ENCODE peak calls at places on chromosomes 2 and 18, in seven cellular contexts. A is NCI-H187; Z is activated CD8-positive, alpha-beta memory T cell treated with anti-CD3 and anti-CD28 coated beads for 48 hours; G is anterior cingulate cortex; S is NCI-H446 treated with DMSO at 0.1 percent for 48 hours; Q is fibroblast of mammary gland; R is HT-29. F is an unnamed sample.

GRCh38 chr2:128408349-128409305 is 90.0 kb upstream of the HS6ST1 start:
- DNase-seq in G (no peak), Q (peak), R (no peak), S (no peak), Z (no peak), A (no peak), F (peak)

GRCh38 chr2:226802573-226802972 is 3.0 kb upstream of the IRS1 start:
- DNase-seq in R (peak), Z (no peak), S (peak), Q (peak), G (no peak), A (no peak), F (no peak)

GRCh38 chr2:86393521-86394490 is 47.4 kb upstream of the KDM3A start:
- DNase-seq in G (no peak), Z (no peak), S (no peak), A (no peak), R (peak), Q (peak), F (no peak)

GRCh38 chr2:185477452-185477851 is 261.2 kb upstream of the FSIP2 start:
- DNase-seq in R (no peak), A (no peak), G (no peak), Z (no peak), Q (no peak), S (no peak), F (no peak)

GRCh38 chr18:10892801-10893595 is 256.4 kb downstream of the PIEZO2 start:
- DNase-seq in R (no peak), S (no peak), G (no peak), A (no peak), Q (peak), Z (no peak), F (no peak)

GRCh38 chr2:68031546-68032160 is 31.2 kb downstream of the C1D start:
- DNase-seq in Q (peak), A (peak), G (no peak), Z (no peak), R (peak), S (peak), F (no peak)

GRCh38 chr2:238900511-238900910 is 52.6 kb downstream of the TWIST2 start:
- DNase-seq in G (no peak), R (no peak), Z (no peak), S (no peak), A (no peak), Q (peak), F (no peak)

GRCh38 chr2:171346723-171347104 is 87.1 kb downstream of the METTL8 start:
- DNase-seq in Z (no peak), A (no peak), G (no peak), S (no peak), R (no peak), Q (no peak), F (no peak)

GRCh38 chr2:55051026-55051866 is 995 bp upstream of the RTN4 start:
- DNase-seq in G (no peak), A (no peak), Z (no peak), Q (peak), S (peak), R (peak), F (peak)

GRCh38 chr18:12372406-12372805 is 4.6 kb downstream of the AFG3L2 start:
- DNase-seq in G (no peak), A (no peak), Q (no peak), R (no peak), S (no peak), Z (no peak), F (no peak)

GRCh38 chr18:8744656-8745055 is 39.3 kb downstream of the MTCL1 start:
- DNase-seq in Z (no peak), A (no peak), Q (no peak), G (no peak), S (no peak), R (no peak), F (no peak)

GRCh38 chr2:110980613-110981062 is 140.1 kb upstream of the BCL2L11 start:
- DNase-seq in R (no peak), A (peak), G (no peak), Q (no peak), Z (no peak), S (no peak), F (peak)

GRCh38 chr2:143977356-143977755 is 542.6 kb downstream of the ZEB2 start:
- DNase-seq in Z (no peak), A (no peak), S (no peak), G (no peak), R (no peak), Q (no peak), F (no peak)

GRCh38 chr2:121790276-121790956 is 35.0 kb downstream of the TSN start:
- DNase-seq in G (no peak), A (no peak), R (peak), S (no peak), Q (peak), Z (no peak), F (no peak)